ENCODE peak calls at places on chromosomes 5 and 9, in six cellular contexts. G is endothelial cell of umbilical vein, I is IMR-90, F is PC-3, S is astrocyte, X is mammary epithelial cell. U is an unnamed sample. For H3K9me3, the result is how much of the 10 kb centered on the place peaks cover.

GRCh38 chr9:130459941-130460340 is 15.2 kb downstream of the ASS1 start:
- DNase-seq in G (no peak), I (no peak), F (no peak), S (no peak), X (no peak), U (no peak)

GRCh38 chr5:87360132-87360531 is 52.6 kb downstream of the CCNH start:
- DNase-seq in G (no peak), I (no peak), F (no peak), S (no peak), X (no peak), U (no peak)

GRCh38 chr9:132673355-132673754 is 3.1 kb downstream of the GTF3C4 start:
- DNase-seq in G (peak), I (peak), F (peak), S (peak), X (peak), U (no peak)

GRCh38 chr5:68419637-68420452 is 204.3 kb downstream of the PIK3R1 start:
- DNase-seq in G (peak), I (no peak), F (no peak), S (no peak), X (no peak), U (no peak)

GRCh38 chr5:56974241-56974640 is 22.3 kb upstream of the MIER3 start:
- DNase-seq in G (no peak), I (no peak), F (peak), S (no peak), X (no peak), U (no peak)

GRCh38 chr5:128667751-128668150 is 129.7 kb upstream of the FBN2 start:
- DNase-seq in G (no peak), I (no peak), F (peak), S (no peak), X (no peak), U (no peak)

GRCh38 chr5:159331099-159331973 is 1.0 kb upstream of the IL12B start:
- DNase-seq in G (peak), I (peak), F (peak), S (no peak), X (no peak), U (peak)

GRCh38 chr9:36842560-36843530 is 191.2 kb downstream of the PAX5 start:
- DNase-seq in G (no peak), I (no peak), F (no peak), S (no peak), X (no peak), U (no peak)

GRCh38 chr9:114677418-114677817 is 4.6 kb downstream of the TEX48 start:
- DNase-seq in G (peak), I (peak), F (peak), S (peak), X (peak), U (peak)

GRCh38 chr9:92739346-92740014 is 25.2 kb downstream of the BICD2 start:
- DNase-seq in G (no peak), I (no peak), F (no peak), S (no peak), X (no peak), U (peak)

GRCh38 chr9:81083062-81083461 is 606.3 kb downstream of the TLE1 start:
- DNase-seq in G (no peak), I (peak), F (peak), S (peak), X (no peak), U (peak)

GRCh38 chr9:84122572-84122971 is 142.0 kb downstream of the RMI1 start:
- DNase-seq in G (no peak), I (no peak), F (no peak), S (no peak), X (no peak), U (no peak)
- H3K9me3 ChIP-seq in G (under half), I (under half), F (under half), S (under half), X (under half), U (under half)

GRCh38 chr5:164680216-164680615 is 1174.8 kb downstream of the MAT2B start:
- DNase-seq in G (no peak), I (no peak), F (no peak), S (no peak), X (no peak), U (peak)

GRCh38 chr5:164679461-164679860 is 1174.0 kb downstream of the MAT2B start:
- DNase-seq in G (no peak), I (no peak), F (no peak), S (no peak), X (no peak), U (peak)

DNA sequence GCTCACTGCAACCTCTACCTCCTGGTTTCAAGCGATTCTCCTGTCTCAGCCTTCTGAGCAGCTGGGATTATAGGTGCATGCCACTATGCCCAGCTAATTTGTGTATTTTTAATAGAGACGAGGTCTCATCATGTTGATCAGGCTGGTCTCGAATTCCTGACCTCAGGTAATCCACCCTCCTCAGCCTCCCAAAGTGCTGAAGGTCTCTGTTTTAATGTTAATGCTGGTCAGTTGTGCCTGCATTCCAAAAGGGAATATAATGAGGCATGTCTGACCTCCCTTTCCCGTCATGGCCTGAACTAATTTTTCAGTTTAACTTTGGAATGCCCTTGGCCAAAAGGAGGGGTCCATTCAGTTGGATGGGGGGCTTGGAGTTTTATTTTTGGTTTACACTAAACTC is 1175.4 kb downstream of the MAT2B start:
- DNase-seq in G (no peak), I (no peak), F (no peak), S (no peak), X (no peak), U (no peak)
- H3K9ac ChIP-seq in G (no peak), I (no peak), F (no peak), S (no peak), X (no peak), U (peak)

GRCh38 chr9:40911647-40912046 is 216.8 kb downstream of the FOXD4L6 start:
- DNase-seq in G (no peak), I (no peak), F (no peak), S (no peak), X (no peak), U (no peak)
- H3K9me3 ChIP-seq in G (under half), I (half or more), F (under half), S (half or more), X (under half), U (half or more)

DNA sequence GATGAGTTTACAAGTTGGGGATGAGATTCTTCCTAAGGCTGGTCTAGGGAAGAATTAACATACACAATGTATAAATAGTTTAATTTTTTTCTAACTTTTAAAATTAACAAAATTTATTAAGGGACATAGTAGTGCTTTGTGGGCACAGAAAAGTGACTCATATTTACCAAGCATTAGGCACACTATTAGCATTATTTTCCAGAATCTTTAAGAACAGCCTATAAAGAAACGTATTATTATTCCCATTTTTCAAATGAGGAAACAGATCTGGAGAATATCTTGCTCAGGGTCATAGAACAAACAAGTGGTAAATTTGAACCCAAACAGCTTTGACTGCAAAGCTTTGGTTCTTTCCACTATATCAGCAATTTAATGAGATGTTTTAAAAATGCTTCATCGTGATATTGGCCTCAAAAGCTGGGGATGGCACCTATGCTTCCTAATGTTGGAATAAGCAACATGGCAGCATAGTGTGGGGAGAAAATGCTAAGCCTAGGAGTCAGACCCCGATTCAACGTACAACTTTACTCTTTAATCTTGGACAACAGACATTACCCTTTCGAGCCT is 55.9 kb downstream of the ABCA1 start:
- DNase-seq in G (no peak), I (no peak), F (peak), S (no peak), X (no peak), U (no peak)
- H3K9ac ChIP-seq in G (no peak), I (no peak), F (peak), S (peak), X (peak), U (no peak)

DNA sequence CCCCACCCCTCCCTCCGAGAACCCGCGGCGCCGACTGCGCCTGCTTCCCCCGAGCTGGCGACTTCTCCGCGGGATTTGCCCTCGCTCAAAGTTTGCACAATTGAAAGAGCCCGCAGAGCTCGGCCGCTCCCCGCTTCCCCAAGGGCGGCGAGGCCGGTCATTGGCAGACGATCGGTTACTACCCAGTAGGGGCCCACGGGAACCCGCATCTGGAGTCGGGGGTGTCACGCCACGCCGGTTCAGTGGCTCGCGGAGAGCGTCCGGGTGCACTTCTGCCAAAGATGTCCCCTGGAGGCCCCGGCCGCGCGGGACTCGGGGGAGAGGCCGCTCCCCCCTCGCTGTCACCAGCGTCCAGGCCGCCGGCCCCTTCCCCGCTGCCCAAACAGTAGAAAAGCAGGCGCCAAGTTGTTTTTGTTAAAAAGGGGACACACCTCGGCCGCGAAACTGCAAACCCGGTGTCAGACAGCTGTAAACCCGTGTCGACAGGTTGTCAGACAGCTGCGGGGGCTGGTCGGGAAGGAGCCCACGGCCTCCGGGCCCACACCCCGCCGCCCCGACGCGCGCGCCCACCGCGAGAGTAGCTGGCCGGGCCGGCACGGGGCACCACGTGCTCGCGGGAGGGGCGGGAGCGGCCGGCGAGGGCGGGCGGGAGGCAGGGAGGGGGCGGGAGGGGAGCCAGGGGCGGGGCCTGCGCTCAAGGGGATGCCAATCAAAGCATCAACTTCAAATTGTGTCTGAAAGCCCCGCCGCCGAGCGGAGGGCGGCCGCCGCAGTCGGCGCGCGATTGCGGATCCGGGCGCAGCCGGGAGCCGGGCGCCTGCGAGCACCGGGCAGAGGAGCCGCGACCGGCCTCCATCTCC is at the start of gene IRX1:
- DNase-seq in G (no peak), I (no peak), F (no peak), S (peak), X (peak), U (peak)
- H3K9me3 ChIP-seq in G (under half), I (under half), F (under half), S (under half), X (under half), U (under half)

GRCh38 chr9:103757062-103757461 is 337.0 kb upstream of the SMC2 start:
- DNase-seq in G (no peak), I (no peak), F (no peak), S (no peak), X (no peak), U (peak)
- H3K9ac ChIP-seq in G (no peak), I (no peak), F (no peak), S (no peak), X (no peak), U (no peak)

GRCh38 chr5:164876793-164877192 is 1371.4 kb downstream of the MAT2B start:
- DNase-seq in G (no peak), I (no peak), F (no peak), S (no peak), X (no peak), U (no peak)
- H3K9me3 ChIP-seq in G (under half), I (under half), F (under half), S (under half), X (under half), U (under half)

GRCh38 chr5:157513182-157513581 is 53.2 kb downstream of the NIPAL4 start:
- DNase-seq in G (no peak), I (no peak), F (no peak), S (no peak), X (no peak), U (no peak)

GRCh38 chr5:157511656-157512644 is 51.9 kb downstream of the NIPAL4 start:
- DNase-seq in G (peak), I (peak), F (peak), S (peak), X (peak), U (no peak)

GRCh38 chr5:157509587-157509986 is 49.6 kb downstream of the NIPAL4 start:
- DNase-seq in G (no peak), I (no peak), F (no peak), S (no peak), X (no peak), U (no peak)

GRCh38 chr5:157506981-157507780 is 47.2 kb downstream of the NIPAL4 start:
- DNase-seq in G (peak), I (peak), F (peak), S (no peak), X (peak), U (no peak)

GRCh38 chr5:157510682-157511081 is 50.7 kb downstream of the NIPAL4 start:
- DNase-seq in G (no peak), I (no peak), F (no peak), S (no peak), X (no peak), U (no peak)
- H3K9ac ChIP-seq in G (no peak), I (no peak), F (peak), S (peak), X (no peak), U (no peak)

DNA sequence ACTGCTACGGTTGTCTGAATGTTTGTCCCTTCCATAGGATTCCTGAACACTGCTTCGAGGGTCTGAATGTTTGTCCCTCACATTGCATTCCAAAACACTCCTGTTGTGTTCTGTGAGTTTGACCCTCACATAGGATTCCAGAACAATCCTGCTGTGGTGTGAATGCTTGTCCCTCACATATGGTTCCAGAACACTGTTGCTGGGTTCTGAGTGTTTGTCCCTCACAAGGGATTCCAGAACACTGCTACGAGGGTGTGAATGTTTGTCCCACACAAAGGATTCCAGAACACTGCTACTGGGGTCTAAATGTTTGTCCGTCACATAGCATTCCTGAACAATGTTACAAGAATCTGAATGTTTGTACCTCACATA is 201.2 kb downstream of the FOXD4L6 start:
- DNase-seq in G (no peak), I (no peak), F (no peak), S (no peak), X (no peak), U (peak)
- H3K9me3 ChIP-seq in G (under half), I (half or more), F (under half), S (under half), X (under half), U (half or more)

GRCh38 chr5:81980598-81981260 is 8.9 kb downstream of the ATG10 start:
- DNase-seq in G (no peak), I (no peak), F (no peak), S (no peak), X (no peak), U (peak)
- H3K9ac ChIP-seq in G (no peak), I (no peak), F (no peak), S (no peak), X (no peak), U (no peak)